ENCODE peak calls at places on chromosomes 12 and 14, in four cellular contexts. M is H9, H is neuronal stem cell, G is trophoblast cell. A is an unnamed sample.

GRCh38 chr12:112684742-112685141 is 106.8 kb upstream of the RPH3A start:
- DNase-seq in H (no peak), G (no peak), M (peak), A (peak)

GRCh38 chr14:55518391-55518790 is 61.6 kb upstream of the KTN1 start:
- DNase-seq in M (no peak), H (no peak), G (no peak), A (no peak)

GRCh38 chr14:101151930-101152310 is 248.4 kb upstream of the RTL1 start:
- DNase-seq in M (no peak), H (no peak), G (no peak), A (no peak)

GRCh38 chr14:68689426-68689825 is 103.4 kb downstream of the ZFP36L1 start:
- DNase-seq in H (no peak), M (no peak), G (no peak), A (no peak)

GRCh38 chr12:27973487-27973890 is 956 bp upstream of the PTHLH start:
- DNase-seq in G (peak), H (no peak), M (no peak), A (peak)

GRCh38 chr12:58938440-58938839 is 18.1 kb upstream of the LRIG3 start:
- DNase-seq in H (no peak), G (no peak), M (no peak), A (no peak)

GRCh38 chr14:62532186-62532585 is 513.1 kb downstream of the KCNH5 start:
- DNase-seq in M (no peak), H (no peak), G (peak), A (no peak)

GRCh38 chr12:124771462-124772361 is 92.0 kb downstream of the SCARB1 start:
- DNase-seq in M (peak), H (peak), G (peak), A (peak)

GRCh38 chr14:54935958-54936357 is 33.3 kb upstream of the GCH1 start:
- DNase-seq in H (no peak), G (peak), M (no peak), A (no peak)

GRCh38 chr12:67434653-67435375 is 165.7 kb downstream of the CAND1 start:
- DNase-seq in H (no peak), G (peak), M (no peak), A (no peak)

GRCh38 chr14:101251812-101252442 is 309.4 kb upstream of the DIO3 start:
- DNase-seq in M (no peak), G (no peak), H (no peak), A (no peak)

GRCh38 chr14:34199585-34199984 is 248.7 kb upstream of the EGLN3 start:
- DNase-seq in M (no peak), H (no peak), G (peak), A (peak)

DNA sequence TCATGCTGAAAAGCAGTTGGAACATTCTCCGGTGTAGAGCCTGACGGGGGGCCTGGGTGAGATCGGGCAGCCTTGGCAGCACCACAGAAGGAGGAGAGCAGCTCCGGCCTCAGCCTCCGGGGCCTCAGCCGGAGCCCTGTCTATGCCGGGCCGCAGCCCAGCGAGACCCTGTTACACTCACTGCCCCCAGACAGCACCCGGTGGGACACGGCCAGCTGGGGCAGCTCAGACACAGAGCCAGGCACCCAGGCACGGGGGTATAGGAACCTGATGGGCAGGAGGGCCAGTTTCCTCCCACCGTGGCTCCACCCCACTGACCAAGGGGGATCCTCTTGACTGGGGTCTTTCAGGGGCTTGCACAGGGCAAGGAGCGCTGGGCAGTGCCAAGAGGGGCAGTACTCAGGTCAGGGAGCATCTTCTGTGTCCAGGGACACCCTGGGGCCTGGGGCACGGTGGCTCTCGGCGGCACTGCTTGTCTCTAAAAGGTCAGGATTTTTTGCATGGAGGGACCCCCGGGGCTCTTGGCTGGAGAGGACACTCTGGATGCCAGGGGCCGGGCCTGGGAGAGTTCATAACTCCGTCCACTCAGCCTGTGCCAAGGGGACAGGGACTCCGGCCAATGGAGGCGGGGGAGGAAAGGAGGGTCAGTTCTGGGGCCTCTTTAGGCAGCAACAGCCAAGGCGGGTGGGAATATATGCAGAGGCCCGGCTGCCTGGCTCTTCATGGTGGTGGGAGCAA is 9.4 kb downstream of the INF2 start:
- DNase-seq in H (no peak), M (no peak), G (no peak), A (no peak)
- H3K27ac ChIP-seq in H (no peak), M (no peak), G (no peak), A (no peak)

GRCh38 chr14:64614214-64614613 is 64.5 kb downstream of the PPP1R36 start:
- DNase-seq in M (no peak), G (no peak), H (no peak), A (no peak)

GRCh38 chr14:64612021-64612380 is 62.2 kb downstream of the PPP1R36 start:
- DNase-seq in H (no peak), M (no peak), G (peak), A (peak)

GRCh38 chr14:64610049-64610746 is 60.4 kb downstream of the PPP1R36 start:
- DNase-seq in M (no peak), H (no peak), G (no peak), A (no peak)

GRCh38 chr14:64614992-64615391 is 65.2 kb downstream of the PPP1R36 start:
- DNase-seq in G (no peak), M (no peak), H (no peak), A (no peak)

DNA sequence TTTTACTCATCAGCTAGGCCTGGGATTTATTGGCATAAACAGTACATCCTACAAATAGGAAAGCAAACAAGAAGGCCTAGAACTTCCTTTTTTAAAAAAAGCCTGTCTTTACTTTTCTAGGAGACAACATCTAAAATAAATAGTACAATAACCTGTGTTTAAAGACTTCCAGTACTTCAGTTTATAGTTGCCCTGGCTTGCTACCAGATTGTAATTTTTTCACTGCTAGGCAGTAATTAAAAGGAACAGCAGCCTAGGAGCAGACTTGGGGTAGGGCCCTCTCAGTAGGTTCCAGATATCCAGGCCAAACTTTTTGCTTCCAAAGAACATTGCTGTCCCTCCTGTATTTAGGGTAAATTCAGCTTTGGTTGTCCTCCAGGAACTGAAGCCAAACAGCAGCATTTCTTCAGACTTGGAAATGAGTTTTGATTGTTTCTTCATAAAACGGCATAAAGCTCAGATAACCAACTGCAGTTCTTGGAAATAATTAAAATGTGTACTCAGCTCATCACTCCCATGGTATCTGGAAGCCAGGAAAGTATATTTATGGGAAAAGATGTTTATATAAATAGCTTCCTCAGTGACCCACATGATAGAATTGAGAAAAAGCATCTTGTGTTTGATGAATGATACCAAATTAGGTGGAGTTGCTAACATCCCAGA is 61.7 kb downstream of the PPP1R36 start:
- DNase-seq in M (no peak), G (no peak), H (no peak), A (no peak)
- H2AK5ac ChIP-seq in M (no peak), G (peak), H (no peak), A (no peak)

GRCh38 chr14:52412426-52412825 is 98.3 kb downstream of the PTGER2 start:
- DNase-seq in M (no peak), H (no peak), G (no peak), A (no peak)
- H3K4ac ChIP-seq in M (no peak), H (no peak), G (no peak), A (no peak)

GRCh38 chr14:75247286-75247922 is 31.2 kb upstream of the FOS start:
- DNase-seq in H (no peak), G (no peak), M (no peak), A (no peak)
- H3K27ac ChIP-seq in H (no peak), G (no peak), M (no peak), A (no peak)

A was measured in mesendoderm.